ENCODE peak calls at places on chromosomes 13 and 19, in five cellular contexts. U, P, S, O and G are unnamed samples.
A peak's percentile ranks its signal among the peaks of the same experiment; 100 is the strongest.

GRCh38 chr13:90184355-90184754 is 1163.1 kb upstream of the MIR17HG start:
- DNase-seq in U (no peak), O (no peak), P (no peak), S (no peak), G (no peak)

GRCh38 chr19:12733369-12733896 is 1.1 kb downstream of the TRIR start:
- DNase-seq in S (peak; percentile 71), O (peak; percentile 44), U (no peak), P (no peak), G (peak; percentile 59)

GRCh38 chr19:4045597-4046361 is 20.9 kb downstream of the ZBTB7A start:
- DNase-seq in U (no peak), P (no peak), O (no peak), S (no peak), G (no peak)

GRCh38 chr13:76976488-76976887 is 15.4 kb upstream of the CLN5 start:
- DNase-seq in P (no peak), S (no peak), U (no peak), O (no peak), G (no peak)

GRCh38 chr13:110756268-110756667 is 42.8 kb downstream of the ING1 start:
- DNase-seq in O (no peak), S (no peak), P (no peak), U (no peak), G (peak; percentile 14)

GRCh38 chr13:40916207-40916998 is 102.7 kb downstream of the ELF1 start:
- DNase-seq in P (no peak), S (no peak), O (no peak), U (no peak), G (no peak)

GRCh38 chr13:43140985-43141384 is 117.6 kb downstream of the DNAJC15 start:
- DNase-seq in S (no peak), P (no peak), O (no peak), U (no peak), G (no peak)

GRCh38 chr13:36530050-36530789 is 97.9 kb downstream of the CCNA1 start:
- DNase-seq in U (no peak), O (no peak), P (no peak), S (no peak), G (no peak)

GRCh38 chr19:40253611-40254092 is 27.2 kb upstream of the CCNP start:
- DNase-seq in S (no peak), P (no peak), U (no peak), O (peak; percentile 87), G (no peak)

GRCh38 chr13:83816081-83816480 is 66.2 kb downstream of the SLITRK1 start:
- DNase-seq in U (no peak), P (no peak), S (no peak), O (no peak), G (no peak)

DNA sequence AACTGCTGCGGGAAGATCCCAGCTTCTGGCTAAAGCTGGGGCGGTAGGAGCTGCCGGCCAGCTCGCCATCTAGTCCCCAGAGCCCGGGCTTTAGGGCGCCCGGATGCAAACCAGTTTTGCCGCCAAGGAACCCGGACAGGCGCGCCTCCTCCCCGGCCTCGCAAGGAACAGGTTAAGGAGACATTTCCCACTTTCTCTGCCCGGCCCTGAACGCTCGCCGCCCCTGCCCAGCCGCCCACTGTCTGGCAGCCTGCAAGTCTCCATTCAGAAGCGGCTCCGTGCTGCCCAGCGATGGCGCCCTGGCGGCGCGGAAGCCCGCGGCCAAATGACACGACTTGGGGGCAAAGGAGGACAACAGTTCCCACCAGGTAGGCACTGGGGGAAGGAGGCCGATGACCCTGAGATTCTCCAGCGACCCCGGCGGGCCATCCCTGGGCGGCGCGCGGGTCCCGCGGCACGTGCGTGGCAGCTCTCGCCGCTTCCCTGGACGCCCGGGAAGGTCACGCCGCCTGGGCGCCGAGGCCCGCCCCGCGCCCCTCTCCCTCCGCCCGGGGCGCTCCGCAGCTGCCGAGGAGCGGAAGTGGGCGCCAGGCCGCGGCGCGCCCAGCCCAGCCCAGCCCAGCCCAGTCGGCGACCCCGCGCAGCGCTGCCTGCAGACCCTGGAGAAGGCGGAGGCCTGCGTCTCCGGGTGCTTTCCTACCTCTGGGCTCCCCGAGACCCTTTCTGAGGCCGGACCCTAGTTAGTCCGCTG is 42.2 kb upstream of the HNRNPA1L2 start:
- DNase-seq in S (no peak), U (no peak), O (no peak), P (no peak), G (no peak)
- TF ChIP-seq CEBPB in S (no peak), U (no peak), O (no peak), P (no peak), G (no peak)

GRCh38 chr13:97026759-97027555 is 32.7 kb upstream of the OXGR1 start:
- DNase-seq in O (no peak), P (no peak), S (no peak), U (no peak), G (no peak)

GRCh38 chr13:97028441-97029299 is 34.4 kb upstream of the OXGR1 start:
- DNase-seq in U (no peak), S (peak; percentile 41), P (peak; percentile 42), O (peak; percentile 9), G (peak; percentile 23)

DNA sequence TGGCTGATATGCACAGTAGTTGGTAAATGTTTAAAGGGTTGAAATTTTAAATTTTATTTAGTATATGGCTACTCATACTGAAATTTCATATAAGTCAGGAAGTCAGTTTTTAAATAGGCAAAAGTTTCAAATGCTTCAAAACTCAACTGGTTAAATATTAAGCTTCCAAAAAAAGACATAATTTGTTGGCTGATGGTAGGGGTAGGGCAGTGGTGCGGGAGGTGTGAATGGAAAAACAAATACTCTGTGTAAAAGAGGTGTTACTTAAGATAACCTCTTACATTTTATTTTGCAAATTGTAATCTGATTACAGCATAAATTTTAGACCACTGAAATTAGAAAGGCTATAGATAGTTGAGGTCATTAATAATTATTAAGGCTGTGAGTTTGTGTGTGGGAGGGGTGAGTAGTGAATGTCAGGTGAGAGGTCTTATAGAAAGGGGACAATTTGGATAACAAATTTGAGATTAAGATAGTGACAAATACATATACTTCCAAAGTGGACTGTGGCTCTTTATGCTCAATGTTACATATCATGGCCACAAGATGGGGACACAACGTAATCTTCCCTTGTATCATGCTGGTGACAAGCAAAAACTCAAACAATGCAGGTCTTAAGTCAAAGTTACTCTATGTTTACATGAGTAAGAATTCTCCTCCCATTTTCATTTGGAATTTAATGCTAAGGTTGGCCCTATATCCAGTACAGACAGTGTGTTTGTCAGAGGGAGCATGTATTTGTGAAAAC is 36.6 kb upstream of the OXGR1 start:
- DNase-seq in U (no peak), O (peak; percentile 19), S (peak; percentile 19), P (peak; percentile 46), G (peak; percentile 31)
- TF ChIP-seq REST in U (no peak), O (no peak), S (no peak), P (no peak), G (no peak)

GRCh38 chr19:38669532-38669931 is 22.1 kb downstream of the ACTN4 start:
- DNase-seq in P (no peak), U (no peak), S (no peak), O (no peak), G (no peak)
- TF ChIP-seq MAX in P (no peak), U (no peak), S (no peak), O (no peak), G (no peak)

DNA sequence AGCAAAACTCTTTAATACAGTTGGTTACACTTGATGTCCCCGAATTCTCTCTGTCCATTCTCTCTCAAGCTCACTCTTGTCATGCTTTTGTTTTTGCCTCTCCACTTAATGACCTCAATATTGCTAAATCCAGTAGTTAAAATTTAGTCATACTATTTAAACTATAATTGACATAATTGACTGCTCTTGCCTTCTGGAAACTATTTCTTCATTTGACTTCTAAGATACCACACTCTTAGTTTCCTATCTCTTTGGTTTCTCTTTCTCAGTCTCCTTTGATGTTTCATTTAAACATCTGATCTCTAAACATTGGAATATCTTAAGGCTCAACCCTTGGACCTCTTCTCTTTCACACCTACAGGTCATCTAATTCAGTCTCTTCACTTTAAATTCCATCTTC is 211.3 kb downstream of the COG6 start:
- DNase-seq in S (no peak), U (no peak), P (no peak), O (no peak), G (no peak)
- TF ChIP-seq CEBPB in S (no peak), U (no peak), P (no peak), O (no peak), G (no peak)

DNA sequence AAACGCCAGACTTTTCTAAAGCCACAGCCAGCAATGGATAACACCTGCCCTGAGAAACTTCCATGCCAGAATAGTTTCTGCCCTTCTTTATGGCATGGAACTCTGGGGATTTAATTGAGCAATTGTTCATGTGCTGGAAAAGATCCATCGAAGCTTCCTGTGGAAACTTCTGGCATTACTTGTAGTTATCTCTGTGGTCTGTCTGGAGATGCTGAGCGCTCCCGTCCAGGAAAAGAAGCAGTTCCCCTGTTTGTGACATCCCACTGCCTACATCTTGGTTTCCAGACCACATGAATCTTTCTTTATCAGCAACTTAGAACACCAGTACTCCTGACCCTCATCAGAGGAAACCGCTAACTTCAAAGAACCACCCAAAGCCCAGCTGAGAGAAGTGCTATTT is 24.6 kb downstream of the FLT1 start:
- DNase-seq in P (no peak), S (no peak), O (no peak), U (no peak), G (no peak)
- TF ChIP-seq REST in P (no peak), S (no peak), O (no peak), U (no peak), G (no peak)

GRCh38 chr19:45283443-45284033 is 32.5 kb downstream of the MARK4 start:
- DNase-seq in S (no peak), U (peak; percentile 17), P (no peak), O (no peak), G (no peak)
- TF ChIP-seq MAX in S (no peak), U (no peak), P (no peak), O (no peak), G (no peak)